ENCODE peak calls at places on chromosomes 16 and 17, in nine cellular contexts. V is LoVo; N is M059J; X is NCI-H2081; D is stimulated activated CD8-positive, alpha-beta memory T cell treated with anti-CD3 and anti-CD28 coated beads, Interleukin-15, amount 100 ng/mL, for 24 hours; O is OCI-M1; J is CD8-positive, alpha-beta memory T cell; C is effector memory CD4-positive, alpha-beta T cell; P is NT2/D1. T is an unnamed sample.

GRCh38 chr16:19808061-19808621 is 76.5 kb downstream of the GPRC5B start:
- DNase-seq in J (no peak), N (peak; percentile 19), X (no peak), D (no peak), O (no peak), V (no peak), P (no peak), C (no peak), T (no peak)

GRCh38 chr16:23330161-23330560 is 28.1 kb downstream of the SCNN1B start:
- DNase-seq in J (no peak), C (no peak), O (no peak), D (no peak), X (no peak), P (no peak), V (no peak), N (no peak), T (no peak)

GRCh38 chr16:86740817-86741799 is 162.8 kb downstream of the FOXL1 start:
- DNase-seq in N (peak; percentile 93), D (no peak), V (no peak), P (no peak), C (no peak), J (no peak), O (peak; percentile 2), X (no peak), T (peak; percentile 97)

GRCh38 chr16:82627811-82628339 is 1.1 kb downstream of the CDH13 start:
- DNase-seq in X (no peak), C (no peak), J (no peak), D (no peak), V (no peak), O (no peak), N (peak; percentile 81), P (no peak), T (peak; percentile 67)

GRCh38 chr16:7839568-7839967 is 506.9 kb downstream of the RBFOX1 start:
- DNase-seq in N (peak; percentile 1), C (no peak), V (no peak), O (no peak), X (no peak), J (no peak), D (no peak), P (no peak), T (no peak)

GRCh38 chr17:309361-309888 is 43.2 kb downstream of the RPH3AL start:
- DNase-seq in P (peak; percentile 28), O (no peak), J (peak; percentile 35), N (peak; percentile 26), V (no peak), X (no peak), D (no peak), C (no peak), T (no peak)

GRCh38 chr17:32970281-32970680 is 21.4 kb upstream of the SPACA3 start:
- DNase-seq in O (peak; percentile 40), V (no peak), C (no peak), J (no peak), N (no peak), D (no peak), P (no peak), X (no peak), T (no peak)

GRCh38 chr17:69607162-69607834 is 192.8 kb downstream of the MAP2K6 start:
- DNase-seq in X (peak; percentile 53), C (no peak), O (peak; percentile 74), J (no peak), P (peak; percentile 47), D (no peak), V (peak; percentile 57), N (peak; percentile 67), T (peak; percentile 53)

GRCh38 chr16:89256651-89257254 is 39.2 kb downstream of the ZNF778 start:
- DNase-seq in P (no peak), C (peak; percentile 71), N (peak; percentile 76), V (peak; percentile 26), D (peak; percentile 56), X (peak; percentile 32), J (peak; percentile 81), O (no peak), T (no peak)

GRCh38 chr16:81210807-81211206 is 27.7 kb upstream of the BCO1 start:
- DNase-seq in D (no peak), V (no peak), C (no peak), P (no peak), J (no peak), N (no peak), X (peak; percentile 26), O (no peak), T (no peak)

GRCh38 chr17:13931752-13932477 is 137.4 kb upstream of the COX10 start:
- DNase-seq in D (no peak), O (peak; percentile 47), V (no peak), J (no peak), N (peak; percentile 48), X (no peak), C (no peak), P (no peak), T (no peak)

GRCh38 chr16:14263011-14263410 is 191.9 kb downstream of the MRTFB start:
- DNase-seq in C (no peak), P (no peak), O (no peak), J (no peak), V (no peak), N (no peak), D (no peak), X (no peak), T (no peak)

GRCh38 chr17:40482722-40483121 is 18.7 kb downstream of the TNS4 start:
- DNase-seq in C (no peak), N (no peak), X (no peak), O (no peak), V (no peak), D (no peak), P (no peak), J (no peak), T (peak; percentile 61)

GRCh38 chr17:77999413-78000173 is 41.1 kb downstream of the TNRC6C start:
- DNase-seq in N (peak; percentile 74), P (no peak), D (no peak), V (no peak), C (no peak), J (no peak), O (no peak), X (no peak), T (peak; percentile 45)

GRCh38 chr17:6160188-6160555 is 90.0 kb downstream of the WSCD1 start:
- DNase-seq in C (no peak), V (no peak), J (no peak), X (no peak), P (no peak), O (no peak), N (no peak), D (no peak), T (no peak)

GRCh38 chr17:2202302-2202995 is 101.1 kb downstream of the SMG6 start:
- DNase-seq in C (no peak), O (no peak), D (no peak), J (no peak), X (no peak), N (no peak), V (no peak), P (no peak), T (no peak)

GRCh38 chr16:76535-77272 is 1.3 kb upstream of the MPG start:
- DNase-seq in X (peak; percentile 40), O (peak; percentile 53), D (no peak), C (no peak), P (no peak), N (peak; percentile 89), J (no peak), V (peak; percentile 63), T (peak; percentile 95)

GRCh38 chr16:85583491-85584181 is 29.5 kb upstream of the GSE1 start:
- DNase-seq in P (peak; percentile 76), V (no peak), X (peak; percentile 80), C (no peak), N (peak; percentile 81), O (no peak), J (no peak), D (no peak), T (no peak)

GRCh38 chr17:36994438-36994837 is 45.7 kb downstream of the AATF start:
- DNase-seq in P (no peak), N (peak; percentile 25), O (no peak), J (no peak), D (no peak), X (no peak), C (no peak), V (no peak), T (peak; percentile 10)

GRCh38 chr17:7745748-7746470 is 28.4 kb downstream of the DNAH2 start:
- DNase-seq in C (no peak), P (no peak), D (no peak), O (peak; percentile 82), J (no peak), V (peak; percentile 52), X (no peak), N (peak; percentile 96), T (peak; percentile 89)

GRCh38 chr17:59401274-59401673 is 69.8 kb downstream of the YPEL2 start:
- DNase-seq in V (no peak), N (no peak), J (no peak), X (no peak), P (no peak), C (no peak), O (no peak), D (no peak), T (no peak)

GRCh38 chr16:84281077-84281476 is 13.6 kb upstream of the WFDC1 start:
- DNase-seq in X (no peak), J (no peak), N (no peak), V (no peak), D (no peak), P (no peak), O (peak; percentile 44), C (no peak), T (no peak)

GRCh38 chr17:17001076-17001777 is 29.3 kb upstream of the TNFRSF13B start:
- DNase-seq in O (no peak), D (no peak), C (no peak), N (no peak), X (no peak), J (no peak), P (no peak), V (no peak), T (no peak)

GRCh38 chr17:28727727-28728363 is 743 bp upstream of the NEK8 start:
- DNase-seq in N (peak; percentile 82), D (no peak), V (peak; percentile 71), J (peak; percentile 93), P (no peak), O (peak; percentile 89), C (peak; percentile 86), X (no peak), T (peak; percentile 64)

GRCh38 chr17:46003907-46004748 is 5.1 kb downstream of the STH start:
- DNase-seq in N (peak; percentile 27), X (peak; percentile 88), V (no peak), O (no peak), P (no peak), C (no peak), D (no peak), J (no peak), T (no peak)

GRCh38 chr17:71063127-71063526 is 893.8 kb downstream of the KCNJ2 start:
- DNase-seq in J (no peak), O (no peak), D (no peak), C (no peak), P (no peak), X (no peak), V (no peak), N (no peak), T (no peak)

GRCh38 chr17:47875011-47875471 is 21.0 kb upstream of the SP2 start:
- DNase-seq in N (peak; percentile 78), P (no peak), J (no peak), V (no peak), C (no peak), X (no peak), O (no peak), D (no peak), T (no peak)